ENCODE peak calls at places on chromosomes 16 and 17, in five cellular contexts. D is activated CD4-positive, CD25-positive, alpha-beta regulatory T cell treated with anti-CD3 and anti-CD28 coated beads, Interleukin-2, amount 50 U/mL, for 16 hours; V is thyroid gland; U is astrocyte of the cerebellum; K is activated CD4-positive, alpha-beta T cell treated with anti-CD3 and anti-CD28 coated beads, Interleukin-2, amount 50 U/mL, for 1 hour. G is an unnamed sample.

GRCh38 chr17:79027925-79028491 is 4.0 kb downstream of the C1QTNF1 start:
- DNase-seq in D (no peak), V (no peak), U (no peak), K (no peak), G (no peak)

GRCh38 chr17:49434821-49435581 is 20.3 kb upstream of the PHB1 start:
- DNase-seq in D (no peak), V (peak), U (no peak), K (peak), G (no peak)

GRCh38 chr16:89764711-89765201 is 43.4 kb downstream of the ZNF276 start:
- DNase-seq in D (peak), V (peak), U (no peak), K (no peak), G (no peak)

GRCh38 chr16:74462361-74462760 is 41.1 kb upstream of the CLEC18B start:
- DNase-seq in D (no peak), V (no peak), U (no peak), K (no peak), G (no peak)

GRCh38 chr16:1333854-1334719 is 642 bp downstream of the BAIAP3 start:
- DNase-seq in D (no peak), V (no peak), U (no peak), K (no peak), G (no peak)

GRCh38 chr17:7685533-7686220 is 1.6 kb downstream of the TP53 start:
- DNase-seq in D (peak), V (peak), U (peak), K (peak), G (peak)

GRCh38 chr16:80894091-80894490 is 89.7 kb upstream of the CDYL2 start:
- DNase-seq in D (no peak), V (peak), U (no peak), K (no peak), G (no peak)

GRCh38 chr17:75270218-75270965 is 639 bp downstream of the MIF4GD start:
- DNase-seq in D (no peak), V (peak), U (no peak), K (peak), G (peak)

GRCh38 chr17:12853921-12854320 is 64.6 kb downstream of the ARHGAP44 start:
- DNase-seq in D (no peak), V (no peak), U (no peak), K (no peak), G (no peak)

GRCh38 chr16:74625500-74626350 is 18.8 kb upstream of the GLG1 start:
- DNase-seq in D (no peak), V (no peak), U (no peak), K (no peak), G (no peak)

GRCh38 chr16:28497386-28497785 is 2.9 kb downstream of the APOBR start:
- DNase-seq in D (no peak), V (no peak), U (no peak), K (no peak), G (no peak)

GRCh38 chr16:11546522-11547485 is 39.9 kb downstream of the LITAF start:
- DNase-seq in D (no peak), V (no peak), U (peak), K (no peak), G (no peak)

GRCh38 chr16:1262210-1262845 is 6.5 kb downstream of the TPSD1 start:
- DNase-seq in D (no peak), V (no peak), U (no peak), K (no peak), G (no peak)

G was measured in central memory CD8-positive, alpha-beta T cell.